ENCODE peak calls at places on chromosomes 11 and 22, in eight cellular contexts. One of them, this sample, is unnamed.

GRCh38 chr11:47912843-47913437 is 64.8 kb upstream of the NUP160 start:
- DNase-seq in AML-193: no peak
- DNase-seq in neuronal stem cell: no peak
- DNase-seq in glutamatergic neuron: no peak
- DNase-seq in skeletal muscle cell: no peak
- DNase-seq in lower leg skin: no peak
- DNase-seq in prostate gland: no peak
- DNase-seq in GM18507: no peak
- DNase-seq in this sample: no peak

GRCh38 chr11:17479284-17480214 is 2.9 kb upstream of the ABCC8 start:
- DNase-seq in AML-193: no peak
- DNase-seq in neuronal stem cell: peak
- DNase-seq in glutamatergic neuron: peak
- DNase-seq in skeletal muscle cell: no peak
- DNase-seq in lower leg skin: no peak
- DNase-seq in prostate gland: no peak
- DNase-seq in GM18507: no peak
- DNase-seq in this sample: no peak

GRCh38 chr11:68013611-68014156 is 3.6 kb downstream of the ALDH3B1 start:
- DNase-seq in AML-193: no peak
- DNase-seq in neuronal stem cell: no peak
- DNase-seq in glutamatergic neuron: no peak
- DNase-seq in skeletal muscle cell: no peak
- DNase-seq in lower leg skin: no peak
- DNase-seq in prostate gland: no peak
- DNase-seq in GM18507: no peak
- DNase-seq in this sample: no peak

GRCh38 chr11:128042290-128042751 is 545.0 kb downstream of the ETS1 start:
- DNase-seq in AML-193: no peak
- DNase-seq in neuronal stem cell: no peak
- DNase-seq in glutamatergic neuron: no peak
- DNase-seq in skeletal muscle cell: no peak
- DNase-seq in lower leg skin: no peak
- DNase-seq in prostate gland: no peak
- DNase-seq in GM18507: no peak
- DNase-seq in this sample: no peak

GRCh38 chr11:106614280-106614679 is 404.0 kb downstream of the GUCY1A2 start:
- DNase-seq in AML-193: no peak
- DNase-seq in neuronal stem cell: no peak
- DNase-seq in glutamatergic neuron: no peak
- DNase-seq in skeletal muscle cell: no peak
- DNase-seq in lower leg skin: no peak
- DNase-seq in prostate gland: no peak
- DNase-seq in GM18507: no peak
- DNase-seq in this sample: no peak

GRCh38 chr11:34405079-34405858 is 33.5 kb upstream of the CAT start:
- DNase-seq in AML-193: no peak
- DNase-seq in neuronal stem cell: no peak
- DNase-seq in glutamatergic neuron: no peak
- DNase-seq in skeletal muscle cell: no peak
- DNase-seq in lower leg skin: no peak
- DNase-seq in prostate gland: no peak
- DNase-seq in GM18507: no peak
- DNase-seq in this sample: no peak

GRCh38 chr11:67584881-67585873 is 1.6 kb downstream of the GSTP1 start:
- DNase-seq in AML-193: no peak
- DNase-seq in neuronal stem cell: no peak
- DNase-seq in glutamatergic neuron: no peak
- DNase-seq in skeletal muscle cell: no peak
- DNase-seq in lower leg skin: peak
- DNase-seq in prostate gland: no peak
- DNase-seq in GM18507: no peak
- DNase-seq in this sample: no peak

GRCh38 chr22:43206515-43207161 is 19.7 kb upstream of the TTLL12 start:
- DNase-seq in AML-193: no peak
- DNase-seq in neuronal stem cell: no peak
- DNase-seq in glutamatergic neuron: no peak
- DNase-seq in skeletal muscle cell: no peak
- DNase-seq in lower leg skin: no peak
- DNase-seq in prostate gland: no peak
- DNase-seq in GM18507: no peak
- DNase-seq in this sample: no peak

GRCh38 chr11:77821349-77821851 is 456 bp downstream of the AAMDC start:
- DNase-seq in AML-193: no peak
- DNase-seq in neuronal stem cell: no peak
- DNase-seq in glutamatergic neuron: peak
- DNase-seq in skeletal muscle cell: no peak
- DNase-seq in lower leg skin: peak
- DNase-seq in prostate gland: peak
- DNase-seq in GM18507: no peak
- DNase-seq in this sample: no peak

GRCh38 chr22:46363611-46364321 is 28.3 kb downstream of the TRMU start:
- DNase-seq in AML-193: no peak
- DNase-seq in neuronal stem cell: no peak
- DNase-seq in glutamatergic neuron: no peak
- DNase-seq in skeletal muscle cell: no peak
- DNase-seq in lower leg skin: no peak
- DNase-seq in prostate gland: no peak
- DNase-seq in GM18507: no peak
- DNase-seq in this sample: no peak

GRCh38 chr11:31921066-31921465 is 109.9 kb upstream of the PAX6 start:
- DNase-seq in AML-193: no peak
- DNase-seq in neuronal stem cell: no peak
- DNase-seq in glutamatergic neuron: no peak
- DNase-seq in skeletal muscle cell: no peak
- DNase-seq in lower leg skin: no peak
- DNase-seq in prostate gland: no peak
- DNase-seq in GM18507: no peak
- DNase-seq in this sample: no peak

GRCh38 chr22:31905356-31905755 is 39.0 kb upstream of the YWHAH start:
- DNase-seq in AML-193: no peak
- DNase-seq in neuronal stem cell: no peak
- DNase-seq in glutamatergic neuron: no peak
- DNase-seq in skeletal muscle cell: no peak
- DNase-seq in lower leg skin: no peak
- DNase-seq in prostate gland: no peak
- DNase-seq in GM18507: no peak
- DNase-seq in this sample: no peak

GRCh38 chr11:128732471-128733277 is 38.8 kb downstream of the FLI1 start:
- DNase-seq in AML-193: no peak
- DNase-seq in neuronal stem cell: no peak
- DNase-seq in glutamatergic neuron: no peak
- DNase-seq in skeletal muscle cell: no peak
- DNase-seq in lower leg skin: peak
- DNase-seq in prostate gland: no peak
- DNase-seq in GM18507: no peak
- DNase-seq in this sample: no peak

GRCh38 chr11:85805387-85805786 is 5.6 kb downstream of the SYTL2 start:
- DNase-seq in AML-193: no peak
- DNase-seq in neuronal stem cell: no peak
- DNase-seq in glutamatergic neuron: no peak
- DNase-seq in skeletal muscle cell: no peak
- DNase-seq in lower leg skin: no peak
- DNase-seq in prostate gland: no peak
- DNase-seq in GM18507: no peak
- DNase-seq in this sample: no peak

GRCh38 chr11:63915961-63916836 is 765 bp downstream of the RCOR2 start:
- DNase-seq in AML-193: peak
- DNase-seq in neuronal stem cell: no peak
- DNase-seq in glutamatergic neuron: peak
- DNase-seq in skeletal muscle cell: no peak
- DNase-seq in lower leg skin: peak
- DNase-seq in prostate gland: no peak
- DNase-seq in GM18507: no peak
- DNase-seq in this sample: no peak

GRCh38 chr22:21075516-21076138 is 29.9 kb downstream of the LRRC74B start:
- DNase-seq in AML-193: no peak
- DNase-seq in neuronal stem cell: no peak
- DNase-seq in glutamatergic neuron: no peak
- DNase-seq in skeletal muscle cell: no peak
- DNase-seq in lower leg skin: no peak
- DNase-seq in prostate gland: no peak
- DNase-seq in GM18507: no peak
- DNase-seq in this sample: no peak

GRCh38 chr22:45905924-45906865 is 70.8 kb downstream of the WNT7B start:
- DNase-seq in AML-193: no peak
- DNase-seq in neuronal stem cell: no peak
- DNase-seq in glutamatergic neuron: no peak
- DNase-seq in skeletal muscle cell: peak
- DNase-seq in lower leg skin: no peak
- DNase-seq in prostate gland: no peak
- DNase-seq in GM18507: no peak
- DNase-seq in this sample: no peak

GRCh38 chr11:125464266-125464662 is 31.8 kb downstream of the FEZ1 start:
- DNase-seq in AML-193: no peak
- DNase-seq in neuronal stem cell: no peak
- DNase-seq in glutamatergic neuron: no peak
- DNase-seq in skeletal muscle cell: peak
- DNase-seq in lower leg skin: no peak
- DNase-seq in prostate gland: no peak
- DNase-seq in GM18507: no peak
- DNase-seq in this sample: no peak

GRCh38 chr22:39514373-39514973 is 5.9 kb upstream of the ATF4 start:
- DNase-seq in AML-193: peak
- DNase-seq in neuronal stem cell: no peak
- DNase-seq in glutamatergic neuron: peak
- DNase-seq in skeletal muscle cell: no peak
- DNase-seq in lower leg skin: no peak
- DNase-seq in prostate gland: no peak
- DNase-seq in GM18507: no peak
- DNase-seq in this sample: no peak

GRCh38 chr11:13137778-13138400 is 128.8 kb downstream of the RASSF10 start:
- DNase-seq in AML-193: no peak
- DNase-seq in neuronal stem cell: no peak
- DNase-seq in glutamatergic neuron: no peak
- DNase-seq in skeletal muscle cell: no peak
- DNase-seq in lower leg skin: no peak
- DNase-seq in prostate gland: no peak
- DNase-seq in GM18507: no peak
- DNase-seq in this sample: no peak

GRCh38 chr11:115087791-115088190 is 409.5 kb downstream of the NXPE2 start:
- DNase-seq in AML-193: no peak
- DNase-seq in neuronal stem cell: no peak
- DNase-seq in glutamatergic neuron: no peak
- DNase-seq in skeletal muscle cell: no peak
- DNase-seq in lower leg skin: no peak
- DNase-seq in prostate gland: no peak
- DNase-seq in GM18507: no peak
- DNase-seq in this sample: no peak

GRCh38 chr11:117010808-117011540 is 87.3 kb downstream of the SIK3 start:
- DNase-seq in AML-193: no peak
- DNase-seq in neuronal stem cell: no peak
- DNase-seq in glutamatergic neuron: no peak
- DNase-seq in skeletal muscle cell: peak
- DNase-seq in lower leg skin: no peak
- DNase-seq in prostate gland: no peak
- DNase-seq in GM18507: no peak
- DNase-seq in this sample: no peak

GRCh38 chr22:22802346-22802970 is 85.2 kb upstream of the IGLL5 start:
- DNase-seq in AML-193: no peak
- DNase-seq in neuronal stem cell: no peak
- DNase-seq in glutamatergic neuron: no peak
- DNase-seq in skeletal muscle cell: no peak
- DNase-seq in lower leg skin: no peak
- DNase-seq in prostate gland: no peak
- DNase-seq in GM18507: no peak
- DNase-seq in this sample: no peak

GRCh38 chr22:31637375-31637937 is 24.6 kb downstream of the PISD start:
- DNase-seq in AML-193: peak
- DNase-seq in neuronal stem cell: no peak
- DNase-seq in glutamatergic neuron: no peak
- DNase-seq in skeletal muscle cell: no peak
- DNase-seq in lower leg skin: no peak
- DNase-seq in prostate gland: no peak
- DNase-seq in GM18507: no peak
- DNase-seq in this sample: no peak

GRCh38 chr11:110147965-110148709 is 54.9 kb downstream of the ZC3H12C start:
- DNase-seq in AML-193: no peak
- DNase-seq in neuronal stem cell: no peak
- DNase-seq in glutamatergic neuron: no peak
- DNase-seq in skeletal muscle cell: peak
- DNase-seq in lower leg skin: no peak
- DNase-seq in prostate gland: no peak
- DNase-seq in GM18507: no peak
- DNase-seq in this sample: no peak

GRCh38 chr22:20173720-20174119 is 22.9 kb upstream of the CCDC188 start:
- DNase-seq in AML-193: no peak
- DNase-seq in neuronal stem cell: no peak
- DNase-seq in glutamatergic neuron: no peak
- DNase-seq in skeletal muscle cell: no peak
- DNase-seq in lower leg skin: no peak
- DNase-seq in prostate gland: no peak
- DNase-seq in GM18507: no peak
- DNase-seq in this sample: no peak

GRCh38 chr11:87180743-87181142 is 143.0 kb downstream of the TMEM135 start:
- DNase-seq in AML-193: no peak
- DNase-seq in neuronal stem cell: no peak
- DNase-seq in glutamatergic neuron: no peak
- DNase-seq in skeletal muscle cell: peak
- DNase-seq in lower leg skin: no peak
- DNase-seq in prostate gland: no peak
- DNase-seq in GM18507: no peak
- DNase-seq in this sample: no peak

GRCh38 chr11:13939952-13940610 is 22.4 kb upstream of the SPON1 start:
- DNase-seq in AML-193: no peak
- DNase-seq in neuronal stem cell: no peak
- DNase-seq in glutamatergic neuron: no peak
- DNase-seq in skeletal muscle cell: no peak
- DNase-seq in lower leg skin: no peak
- DNase-seq in prostate gland: no peak
- DNase-seq in GM18507: no peak
- DNase-seq in this sample: no peak

GRCh38 chr11:69394902-69395690 is 86.4 kb upstream of the LINC01488 start:
- DNase-seq in AML-193: peak
- DNase-seq in neuronal stem cell: no peak
- DNase-seq in glutamatergic neuron: no peak
- DNase-seq in skeletal muscle cell: no peak
- DNase-seq in lower leg skin: no peak
- DNase-seq in prostate gland: no peak
- DNase-seq in GM18507: no peak
- DNase-seq in this sample: no peak

This sample was measured in mesenteric fat pad.